ENCODE peak calls at places on chromosomes 1 and 21, in ten cellular contexts. One of them, this sample, is unnamed.

GRCh38 chr1:204087893-204088528 is 15.1 kb downstream of the SOX13 start:
- DNase-seq in dorsolateral prefrontal cortex: no peak
- DNase-seq in HL-60: no peak
- DNase-seq in astrocyte of the spinal cord: no peak
- DNase-seq in cardiac fibroblast: no peak
- DNase-seq in PC-9: no peak
- DNase-seq in IMR-90: no peak
- DNase-seq in psoas muscle: peak
- DNase-seq in vagina: no peak
- DNase-seq in GM06990: no peak
- DNase-seq in this sample: no peak

GRCh38 chr1:22208265-22208972 is 65.5 kb upstream of the WNT4 start:
- DNase-seq in dorsolateral prefrontal cortex: peak
- DNase-seq in HL-60: no peak
- DNase-seq in astrocyte of the spinal cord: no peak
- DNase-seq in cardiac fibroblast: no peak
- DNase-seq in PC-9: no peak
- DNase-seq in IMR-90: no peak
- DNase-seq in psoas muscle: peak
- DNase-seq in vagina: no peak
- DNase-seq in GM06990: no peak
- DNase-seq in this sample: no peak

GRCh38 chr1:23791434-23792047 is 596 bp downstream of the LYPLA2 start:
- DNase-seq in dorsolateral prefrontal cortex: no peak
- DNase-seq in HL-60: no peak
- DNase-seq in astrocyte of the spinal cord: no peak
- DNase-seq in cardiac fibroblast: peak
- DNase-seq in PC-9: no peak
- DNase-seq in IMR-90: no peak
- DNase-seq in psoas muscle: peak
- DNase-seq in vagina: no peak
- DNase-seq in GM06990: no peak
- DNase-seq in this sample: no peak

GRCh38 chr1:3091334-3091733 is 22.3 kb downstream of the PRDM16 start:
- DNase-seq in dorsolateral prefrontal cortex: no peak
- DNase-seq in HL-60: no peak
- DNase-seq in astrocyte of the spinal cord: no peak
- DNase-seq in cardiac fibroblast: no peak
- DNase-seq in PC-9: no peak
- DNase-seq in IMR-90: no peak
- DNase-seq in psoas muscle: no peak
- DNase-seq in vagina: no peak
- DNase-seq in GM06990: no peak
- DNase-seq in this sample: no peak

GRCh38 chr1:201318504-201319340 is 35.4 kb downstream of the PKP1 start:
- DNase-seq in dorsolateral prefrontal cortex: no peak
- DNase-seq in HL-60: no peak
- DNase-seq in astrocyte of the spinal cord: no peak
- DNase-seq in cardiac fibroblast: no peak
- DNase-seq in PC-9: no peak
- DNase-seq in IMR-90: no peak
- DNase-seq in psoas muscle: no peak
- DNase-seq in vagina: no peak
- DNase-seq in GM06990: no peak
- DNase-seq in this sample: no peak

GRCh38 chr1:3275471-3276340 is 178.8 kb upstream of the ARHGEF16 start:
- DNase-seq in dorsolateral prefrontal cortex: no peak
- DNase-seq in HL-60: no peak
- DNase-seq in astrocyte of the spinal cord: peak
- DNase-seq in cardiac fibroblast: no peak
- DNase-seq in PC-9: no peak
- DNase-seq in IMR-90: peak
- DNase-seq in psoas muscle: no peak
- DNase-seq in vagina: no peak
- DNase-seq in GM06990: no peak
- DNase-seq in this sample: peak

GRCh38 chr21:32461503-32461902 is 49.0 kb downstream of the EVA1C start:
- DNase-seq in dorsolateral prefrontal cortex: no peak
- DNase-seq in HL-60: no peak
- DNase-seq in astrocyte of the spinal cord: no peak
- DNase-seq in cardiac fibroblast: no peak
- DNase-seq in PC-9: no peak
- DNase-seq in IMR-90: no peak
- DNase-seq in psoas muscle: no peak
- DNase-seq in vagina: no peak
- DNase-seq in GM06990: no peak
- DNase-seq in this sample: no peak

GRCh38 chr1:17790383-17791054 is 35.4 kb downstream of the ACTL8 start:
- DNase-seq in dorsolateral prefrontal cortex: peak
- DNase-seq in HL-60: no peak
- DNase-seq in astrocyte of the spinal cord: no peak
- DNase-seq in cardiac fibroblast: no peak
- DNase-seq in PC-9: no peak
- DNase-seq in IMR-90: no peak
- DNase-seq in psoas muscle: no peak
- DNase-seq in vagina: no peak
- DNase-seq in GM06990: no peak
- DNase-seq in this sample: no peak

GRCh38 chr21:38244885-38245869 is 11.6 kb upstream of the KCNJ15 start:
- DNase-seq in dorsolateral prefrontal cortex: no peak
- DNase-seq in HL-60: peak
- DNase-seq in astrocyte of the spinal cord: peak
- DNase-seq in cardiac fibroblast: peak
- DNase-seq in PC-9: no peak
- DNase-seq in IMR-90: peak
- DNase-seq in psoas muscle: no peak
- DNase-seq in vagina: no peak
- DNase-seq in GM06990: peak
- DNase-seq in this sample: peak

DNA sequence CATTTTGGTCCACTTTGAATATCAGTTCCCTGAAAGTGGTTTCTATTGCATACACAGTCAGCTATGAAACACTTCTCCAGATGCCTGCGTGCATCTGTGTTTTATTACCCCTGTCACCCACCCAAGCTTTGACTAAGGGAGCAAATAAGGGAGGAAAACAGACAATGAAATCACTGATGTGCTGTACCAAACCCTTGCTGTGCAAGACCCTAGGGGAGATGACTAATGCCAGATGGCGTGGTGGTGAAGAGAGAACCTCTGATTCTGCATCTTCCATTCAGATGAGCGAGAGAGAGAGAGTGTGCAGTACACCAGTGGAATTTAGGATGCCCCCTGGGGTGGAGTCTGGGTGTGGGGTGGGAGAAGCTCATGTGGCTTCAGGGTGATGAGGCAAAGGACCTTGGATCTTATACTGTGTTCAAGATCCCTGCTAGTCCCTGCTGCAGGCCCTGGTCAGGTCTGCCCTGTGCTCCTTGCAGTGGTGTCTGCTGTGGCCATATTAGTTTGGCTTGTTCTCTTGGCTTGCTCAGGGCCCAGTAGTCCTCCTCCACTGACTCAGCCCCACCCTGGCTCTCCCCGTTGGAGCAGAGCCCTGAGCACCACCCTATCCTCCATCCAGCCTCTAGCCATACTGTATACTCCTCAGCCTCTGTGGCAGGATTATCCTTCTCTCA is 18.5 kb downstream of the CLCA1 start:
- DNase-seq in dorsolateral prefrontal cortex: no peak
- DNase-seq in HL-60: no peak
- DNase-seq in astrocyte of the spinal cord: peak
- DNase-seq in cardiac fibroblast: peak
- DNase-seq in PC-9: no peak
- DNase-seq in IMR-90: peak
- DNase-seq in psoas muscle: peak
- DNase-seq in vagina: no peak
- DNase-seq in GM06990: no peak
- DNase-seq in this sample: peak
- H3K4me3 ChIP-seq in dorsolateral prefrontal cortex: no peak
- H3K4me3 ChIP-seq in HL-60: no peak
- H3K4me3 ChIP-seq in astrocyte of the spinal cord: no peak
- H3K4me3 ChIP-seq in cardiac fibroblast: no peak
- H3K4me3 ChIP-seq in PC-9: no peak
- H3K4me3 ChIP-seq in IMR-90: no peak
- H3K4me3 ChIP-seq in psoas muscle: no peak
- H3K4me3 ChIP-seq in vagina: no peak
- H3K4me3 ChIP-seq in GM06990: no peak
- H3K4me3 ChIP-seq in this sample: no peak

GRCh38 chr1:109089242-109090015 is 1.1 kb upstream of the TMEM167B start:
- DNase-seq in dorsolateral prefrontal cortex: peak
- DNase-seq in HL-60: peak
- DNase-seq in astrocyte of the spinal cord: peak
- DNase-seq in cardiac fibroblast: peak
- DNase-seq in PC-9: peak
- DNase-seq in IMR-90: peak
- DNase-seq in psoas muscle: peak
- DNase-seq in vagina: no peak
- DNase-seq in GM06990: no peak
- DNase-seq in this sample: no peak
- TF ChIP-seq CTCF in dorsolateral prefrontal cortex: peak
- TF ChIP-seq CTCF in HL-60: no peak
- TF ChIP-seq CTCF in astrocyte of the spinal cord: peak
- TF ChIP-seq CTCF in cardiac fibroblast: peak
- TF ChIP-seq CTCF in PC-9: peak
- TF ChIP-seq CTCF in IMR-90: peak
- TF ChIP-seq CTCF in psoas muscle: peak
- TF ChIP-seq CTCF in vagina: no peak
- TF ChIP-seq CTCF in GM06990: peak
- TF ChIP-seq CTCF in this sample: peak

DNA sequence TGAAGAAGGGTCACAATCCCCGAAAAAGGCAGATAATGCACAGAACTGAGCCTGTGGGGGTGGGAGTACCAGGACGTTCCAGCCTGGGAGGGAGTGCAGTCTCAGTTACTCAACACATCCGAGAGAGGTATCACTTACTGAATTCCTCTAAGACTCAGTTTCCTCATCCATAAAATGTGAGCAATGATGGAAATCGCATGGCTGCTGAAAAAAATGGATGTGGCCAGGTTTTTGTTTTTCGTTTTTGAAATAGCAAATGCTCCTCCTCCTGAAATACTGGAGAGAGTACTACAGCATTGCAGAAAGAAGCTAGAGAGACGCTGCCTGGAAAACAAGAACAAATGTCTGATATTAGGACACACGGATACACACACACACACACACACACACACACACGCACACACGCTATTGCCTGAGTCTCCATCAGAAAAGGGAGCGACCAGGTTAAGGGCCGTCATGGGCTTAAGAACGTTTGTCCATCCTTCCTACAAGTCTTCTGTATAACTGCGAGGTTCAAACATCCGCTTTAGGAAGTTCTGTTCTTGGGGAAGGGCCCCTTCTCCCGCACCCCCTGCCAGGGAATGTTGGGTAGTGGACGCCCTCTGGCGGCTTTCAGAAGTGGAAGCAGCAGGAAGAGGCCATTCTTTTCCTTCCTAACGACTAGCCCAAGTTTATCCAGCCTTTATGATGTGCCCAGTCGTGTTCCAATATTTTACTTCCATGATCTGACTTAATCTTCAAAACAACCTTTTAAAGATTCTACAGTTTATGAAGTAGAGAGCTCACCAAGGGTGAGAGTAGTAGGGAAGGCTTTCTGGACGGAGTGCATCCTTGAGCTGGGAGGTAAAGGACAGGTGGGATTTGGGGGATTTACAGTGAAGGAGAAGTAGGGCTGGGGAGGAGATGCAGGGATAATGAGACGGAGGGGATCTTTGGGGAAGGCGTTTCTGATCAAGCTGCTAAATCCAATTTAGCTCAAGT is 699 bp upstream of the NES start:
- DNase-seq in dorsolateral prefrontal cortex: peak
- DNase-seq in HL-60: peak
- DNase-seq in astrocyte of the spinal cord: peak
- DNase-seq in cardiac fibroblast: peak
- DNase-seq in PC-9: no peak
- DNase-seq in IMR-90: peak
- DNase-seq in psoas muscle: peak
- DNase-seq in vagina: no peak
- DNase-seq in GM06990: peak
- DNase-seq in this sample: peak
- H3K4me3 ChIP-seq in dorsolateral prefrontal cortex: peak
- H3K4me3 ChIP-seq in HL-60: no peak
- H3K4me3 ChIP-seq in astrocyte of the spinal cord: peak
- H3K4me3 ChIP-seq in cardiac fibroblast: peak
- H3K4me3 ChIP-seq in PC-9: peak
- H3K4me3 ChIP-seq in IMR-90: peak
- H3K4me3 ChIP-seq in psoas muscle: peak
- H3K4me3 ChIP-seq in vagina: peak
- H3K4me3 ChIP-seq in GM06990: no peak
- H3K4me3 ChIP-seq in this sample: peak

GRCh38 chr1:235425357-235425756 is 58.1 kb downstream of the TBCE start:
- DNase-seq in dorsolateral prefrontal cortex: no peak
- DNase-seq in HL-60: no peak
- DNase-seq in astrocyte of the spinal cord: no peak
- DNase-seq in cardiac fibroblast: no peak
- DNase-seq in PC-9: no peak
- DNase-seq in IMR-90: no peak
- DNase-seq in psoas muscle: no peak
- DNase-seq in vagina: no peak
- DNase-seq in GM06990: no peak
- DNase-seq in this sample: no peak

GRCh38 chr1:235424092-235424491 is 56.9 kb downstream of the TBCE start:
- DNase-seq in dorsolateral prefrontal cortex: no peak
- DNase-seq in HL-60: no peak
- DNase-seq in astrocyte of the spinal cord: no peak
- DNase-seq in cardiac fibroblast: no peak
- DNase-seq in PC-9: no peak
- DNase-seq in IMR-90: no peak
- DNase-seq in psoas muscle: no peak
- DNase-seq in vagina: no peak
- DNase-seq in GM06990: no peak
- DNase-seq in this sample: no peak

GRCh38 chr1:235426143-235426542 is 58.9 kb downstream of the TBCE start:
- DNase-seq in dorsolateral prefrontal cortex: no peak
- DNase-seq in HL-60: no peak
- DNase-seq in astrocyte of the spinal cord: no peak
- DNase-seq in cardiac fibroblast: no peak
- DNase-seq in PC-9: no peak
- DNase-seq in IMR-90: no peak
- DNase-seq in psoas muscle: no peak
- DNase-seq in vagina: no peak
- DNase-seq in GM06990: no peak
- DNase-seq in this sample: no peak

GRCh38 chr1:235423214-235423652 is 56.0 kb downstream of the TBCE start:
- DNase-seq in dorsolateral prefrontal cortex: no peak
- DNase-seq in HL-60: no peak
- DNase-seq in astrocyte of the spinal cord: no peak
- DNase-seq in cardiac fibroblast: no peak
- DNase-seq in PC-9: no peak
- DNase-seq in IMR-90: no peak
- DNase-seq in psoas muscle: no peak
- DNase-seq in vagina: no peak
- DNase-seq in GM06990: no peak
- DNase-seq in this sample: no peak

DNA sequence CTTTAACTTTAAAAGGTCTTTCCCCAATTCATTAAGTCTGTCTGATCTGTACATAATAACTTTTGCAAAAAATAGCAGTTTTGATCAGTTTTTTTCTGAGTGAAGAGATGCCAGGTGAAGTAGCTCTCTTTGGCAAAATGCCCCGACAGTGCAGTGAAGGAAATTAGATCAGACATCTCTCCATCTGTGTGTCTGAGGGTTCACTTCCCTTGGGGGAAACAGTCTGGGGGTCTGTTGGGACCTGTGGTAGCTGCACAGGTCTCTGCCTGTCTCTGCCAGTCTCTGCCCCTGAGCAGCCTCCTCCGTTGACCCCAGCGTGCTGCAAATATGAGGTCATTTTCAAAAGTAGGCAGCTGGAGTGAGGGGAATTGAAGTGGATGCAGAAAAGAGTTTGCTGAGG is 54.5 kb downstream of the TBCE start:
- DNase-seq in dorsolateral prefrontal cortex: no peak
- DNase-seq in HL-60: no peak
- DNase-seq in astrocyte of the spinal cord: no peak
- DNase-seq in cardiac fibroblast: no peak
- DNase-seq in PC-9: no peak
- DNase-seq in IMR-90: no peak
- DNase-seq in psoas muscle: no peak
- DNase-seq in vagina: no peak
- DNase-seq in GM06990: no peak
- DNase-seq in this sample: no peak
- TF ChIP-seq CTCF in dorsolateral prefrontal cortex: no peak
- TF ChIP-seq CTCF in HL-60: no peak
- TF ChIP-seq CTCF in astrocyte of the spinal cord: no peak
- TF ChIP-seq CTCF in cardiac fibroblast: no peak
- TF ChIP-seq CTCF in PC-9: no peak
- TF ChIP-seq CTCF in IMR-90: no peak
- TF ChIP-seq CTCF in psoas muscle: no peak
- TF ChIP-seq CTCF in vagina: no peak
- TF ChIP-seq CTCF in GM06990: no peak
- TF ChIP-seq CTCF in this sample: no peak

This sample was measured in foreskin fibroblast.